ENCODE peak calls at places on chromosome 18, in six cellular contexts. I, S, M, R, C and Q are unnamed samples.

GRCh38 chr18:58520964-58521363 is 107.9 kb downstream of the ALPK2 start:
- DNase-seq in I (no peak), S (no peak), M (no peak), R (no peak), C (no peak), Q (peak)

GRCh38 chr18:32714571-32715148 is 58.2 kb downstream of the KLHL14 start:
- DNase-seq in I (peak), S (peak), M (peak), R (peak), C (peak), Q (peak)

GRCh38 chr18:13577091-13577697 is 149.2 kb downstream of the FAM210A start:
- DNase-seq in I (no peak), S (peak), M (no peak), R (no peak), C (no peak), Q (peak)

GRCh38 chr18:68449292-68449691 is 265.6 kb downstream of the TMX3 start:
- DNase-seq in I (peak), S (peak), M (no peak), R (no peak), C (no peak), Q (peak)

GRCh38 chr18:34077599-34077998 is 147.1 kb downstream of the NOL4 start:
- DNase-seq in I (no peak), S (no peak), M (no peak), R (no peak), C (no peak), Q (no peak)

GRCh38 chr18:60232541-60232940 is 140.0 kb downstream of the MC4R start:
- DNase-seq in I (peak), S (peak), M (no peak), R (no peak), C (no peak), Q (peak)

GRCh38 chr18:70368903-70369302 is 80.1 kb downstream of the SOCS6 start:
- DNase-seq in I (no peak), S (no peak), M (no peak), R (no peak), C (no peak), Q (no peak)

GRCh38 chr18:55665506-55665905 is 77.5 kb upstream of the TCF4 start:
- DNase-seq in I (no peak), S (no peak), M (no peak), R (no peak), C (no peak), Q (no peak)

DNA sequence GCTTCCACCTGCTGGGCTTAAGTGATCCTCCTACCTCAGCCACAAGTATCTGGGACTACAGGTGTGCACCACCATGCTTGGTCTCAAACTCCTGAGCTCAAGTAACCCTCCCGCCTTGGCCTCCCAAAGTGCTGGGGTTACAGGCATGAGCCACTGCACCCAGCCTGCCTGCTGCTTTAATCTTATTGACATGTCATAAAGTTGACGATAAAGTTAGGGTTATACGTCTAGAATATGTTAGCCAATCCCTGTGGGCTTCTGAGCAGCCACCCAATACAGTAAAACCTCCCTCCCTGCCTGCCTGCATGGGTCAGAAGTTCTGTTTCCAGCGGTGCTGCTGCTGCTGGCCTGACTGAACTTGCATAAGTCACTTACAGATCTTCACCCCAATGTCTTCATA is 30.0 kb downstream of the TGIF1 start:
- DNase-seq in I (no peak), S (no peak), M (no peak), R (no peak), C (no peak), Q (no peak)
- H3K14ac ChIP-seq in I (peak), S (no peak), M (no peak), R (no peak), C (no peak), Q (no peak)

DNA sequence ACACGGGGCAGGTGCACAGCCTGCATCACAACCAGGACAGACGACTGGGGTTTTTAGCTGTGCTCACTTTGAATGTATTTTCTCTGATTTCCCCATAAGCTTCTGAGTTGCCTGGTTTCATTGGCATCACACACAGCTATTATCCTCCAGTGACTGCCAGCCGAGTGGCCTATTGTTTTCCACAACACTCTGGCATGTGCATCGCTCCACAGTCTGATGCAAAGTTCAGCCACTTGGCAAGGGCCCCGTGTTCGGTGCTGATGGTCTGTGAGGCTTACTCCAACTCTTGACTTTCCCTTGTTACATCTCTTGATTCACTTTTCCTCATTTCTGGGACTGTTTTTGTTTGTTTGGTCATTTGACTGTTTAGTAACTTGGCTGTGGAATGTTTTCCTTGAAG is 593.1 kb downstream of the CBLN2 start:
- DNase-seq in I (no peak), S (no peak), M (no peak), R (no peak), C (no peak), Q (no peak)
- H3K14ac ChIP-seq in I (no peak), S (no peak), M (no peak), R (no peak), C (no peak), Q (no peak)

GRCh38 chr18:1392865-1393734 is 488.4 kb downstream of the ADCYAP1 start:
- DNase-seq in I (no peak), S (no peak), M (no peak), R (no peak), C (no peak), Q (no peak)
- H3K14ac ChIP-seq in I (no peak), S (no peak), M (no peak), R (no peak), C (no peak), Q (no peak)

GRCh38 chr18:35535297-35535696 is 37.5 kb upstream of the INO80C start:
- DNase-seq in I (no peak), S (no peak), M (no peak), R (no peak), C (no peak), Q (no peak)
- H3K14ac ChIP-seq in I (no peak), S (no peak), M (no peak), R (no peak), C (no peak), Q (no peak)

GRCh38 chr18:79366177-79367094 is 29.3 kb upstream of the NFATC1 start:
- DNase-seq in I (peak), S (no peak), M (no peak), R (no peak), C (no peak), Q (peak)
- H3K14ac ChIP-seq in I (peak), S (no peak), M (no peak), R (no peak), C (no peak), Q (no peak)

GRCh38 chr18:11672198-11672597 is 16.9 kb upstream of the GNAL start:
- DNase-seq in I (no peak), S (no peak), M (peak), R (peak), C (no peak), Q (no peak)
- H3K14ac ChIP-seq in I (no peak), S (no peak), M (no peak), R (no peak), C (no peak), Q (no peak)

GRCh38 chr18:65287642-65288041 is 463.2 kb upstream of the CDH7 start:
- DNase-seq in I (no peak), S (no peak), M (no peak), R (no peak), C (no peak), Q (no peak)
- H3K14ac ChIP-seq in I (no peak), S (no peak), M (no peak), R (no peak), C (no peak), Q (no peak)

GRCh38 chr18:62606106-62606505 is 83.3 kb downstream of the ZCCHC2 start:
- DNase-seq in I (peak), S (peak), M (no peak), R (no peak), C (no peak), Q (peak)

GRCh38 chr18:62603979-62604378 is 81.2 kb downstream of the ZCCHC2 start:
- DNase-seq in I (no peak), S (no peak), M (no peak), R (no peak), C (no peak), Q (no peak)

GRCh38 chr18:62607708-62608428 is 85.0 kb downstream of the ZCCHC2 start:
- DNase-seq in I (no peak), S (no peak), M (no peak), R (no peak), C (no peak), Q (no peak)

GRCh38 chr18:62607302-62607701 is 84.5 kb downstream of the ZCCHC2 start:
- DNase-seq in I (no peak), S (no peak), M (no peak), R (no peak), C (no peak), Q (no peak)

GRCh38 chr18:62605685-62606084 is 82.9 kb downstream of the ZCCHC2 start:
- DNase-seq in I (no peak), S (no peak), M (no peak), R (no peak), C (no peak), Q (no peak)
- H3K14ac ChIP-seq in I (peak), S (no peak), M (no peak), R (no peak), C (no peak), Q (no peak)

GRCh38 chr18:50720281-50720680 is 99.5 kb downstream of the MRO start:
- DNase-seq in I (no peak), S (peak), M (no peak), R (no peak), C (no peak), Q (no peak)
- H3K14ac ChIP-seq in I (no peak), S (no peak), M (no peak), R (no peak), C (no peak), Q (no peak)